ENCODE peak calls at places on chromosome 19, in five cellular contexts. One of them, this sample, is unnamed. For H3K4me1, the result is how much of the 10 kb centered on the place peaks cover.

GRCh38 chr19:48844472-48844871 is 8.2 kb upstream of the HSD17B14 start:
- DNase-seq in fibroblast of lung: peak
- DNase-seq in body of pancreas: no peak
- DNase-seq in SK-N-SH: peak
- DNase-seq in OCI-LY7: no peak
- DNase-seq in this sample: no peak

GRCh38 chr19:58038688-58039204 is 4.9 kb downstream of the ZSCAN1 start:
- DNase-seq in fibroblast of lung: no peak
- DNase-seq in body of pancreas: no peak
- DNase-seq in SK-N-SH: no peak
- DNase-seq in OCI-LY7: no peak
- DNase-seq in this sample: no peak

GRCh38 chr19:58552655-58553054 is 2.2 kb downstream of the CHMP2A start:
- DNase-seq in fibroblast of lung: no peak
- DNase-seq in body of pancreas: no peak
- DNase-seq in SK-N-SH: no peak
- DNase-seq in OCI-LY7: no peak
- DNase-seq in this sample: no peak

GRCh38 chr19:805161-805561 is 7.9 kb downstream of the PTBP1 start:
- DNase-seq in fibroblast of lung: no peak
- DNase-seq in body of pancreas: no peak
- DNase-seq in SK-N-SH: peak
- DNase-seq in OCI-LY7: no peak
- DNase-seq in this sample: no peak

GRCh38 chr19:57665261-57665806 is 3.4 kb upstream of the ZSCAN4 start:
- DNase-seq in fibroblast of lung: no peak
- DNase-seq in body of pancreas: no peak
- DNase-seq in SK-N-SH: no peak
- DNase-seq in OCI-LY7: no peak
- DNase-seq in this sample: no peak

GRCh38 chr19:6238643-6239281 is 41.0 kb downstream of the MLLT1 start:
- DNase-seq in fibroblast of lung: peak
- DNase-seq in body of pancreas: no peak
- DNase-seq in SK-N-SH: no peak
- DNase-seq in OCI-LY7: no peak
- DNase-seq in this sample: peak

GRCh38 chr19:46537136-46538097 is 41.8 kb upstream of the PNMA8B start:
- DNase-seq in fibroblast of lung: peak
- DNase-seq in body of pancreas: peak
- DNase-seq in SK-N-SH: peak
- DNase-seq in OCI-LY7: peak
- DNase-seq in this sample: no peak

GRCh38 chr19:15669440-15669839 is 3.4 kb upstream of the CYP4F12 start:
- DNase-seq in fibroblast of lung: no peak
- DNase-seq in body of pancreas: no peak
- DNase-seq in SK-N-SH: no peak
- DNase-seq in OCI-LY7: no peak
- DNase-seq in this sample: no peak

GRCh38 chr19:15180451-15181390 is 20.1 kb downstream of the NOTCH3 start:
- DNase-seq in fibroblast of lung: no peak
- DNase-seq in body of pancreas: peak
- DNase-seq in SK-N-SH: no peak
- DNase-seq in OCI-LY7: peak
- DNase-seq in this sample: no peak

GRCh38 chr19:2551864-2552185 is 75.9 kb downstream of the GADD45B start:
- DNase-seq in fibroblast of lung: no peak
- DNase-seq in body of pancreas: no peak
- DNase-seq in SK-N-SH: no peak
- DNase-seq in OCI-LY7: no peak
- DNase-seq in this sample: no peak

GRCh38 chr19:33175886-33176669 is 18.1 kb upstream of the LRP3 start:
- DNase-seq in fibroblast of lung: peak
- DNase-seq in body of pancreas: peak
- DNase-seq in SK-N-SH: peak
- DNase-seq in OCI-LY7: peak
- DNase-seq in this sample: no peak

GRCh38 chr19:49014870-49015255 is 2.0 kb downstream of the LHB start:
- DNase-seq in fibroblast of lung: no peak
- DNase-seq in body of pancreas: no peak
- DNase-seq in SK-N-SH: no peak
- DNase-seq in OCI-LY7: no peak
- DNase-seq in this sample: no peak

GRCh38 chr19:43966079-43966694 is 15.2 kb downstream of the ZNF221 start:
- DNase-seq in fibroblast of lung: peak
- DNase-seq in body of pancreas: no peak
- DNase-seq in SK-N-SH: no peak
- DNase-seq in OCI-LY7: no peak
- DNase-seq in this sample: no peak

GRCh38 chr19:44552324-44552723 is 22.8 kb upstream of the CEACAM20 start:
- DNase-seq in fibroblast of lung: peak
- DNase-seq in body of pancreas: no peak
- DNase-seq in SK-N-SH: peak
- DNase-seq in OCI-LY7: peak
- DNase-seq in this sample: no peak

GRCh38 chr19:13208131-13208963 is 58.1 kb downstream of the IER2 start:
- DNase-seq in fibroblast of lung: peak
- DNase-seq in body of pancreas: peak
- DNase-seq in SK-N-SH: no peak
- DNase-seq in OCI-LY7: peak
- DNase-seq in this sample: peak

GRCh38 chr19:2469102-2469914 is 6.6 kb upstream of the GADD45B start:
- DNase-seq in fibroblast of lung: peak
- DNase-seq in body of pancreas: no peak
- DNase-seq in SK-N-SH: no peak
- DNase-seq in OCI-LY7: no peak
- DNase-seq in this sample: no peak

GRCh38 chr19:40191836-40192646 is 815 bp downstream of the MAP3K10 start:
- DNase-seq in fibroblast of lung: peak
- DNase-seq in body of pancreas: peak
- DNase-seq in SK-N-SH: peak
- DNase-seq in OCI-LY7: peak
- DNase-seq in this sample: no peak

GRCh38 chr19:5700455-5701092 is 10.5 kb downstream of the RPL36 start:
- DNase-seq in fibroblast of lung: no peak
- DNase-seq in body of pancreas: no peak
- DNase-seq in SK-N-SH: no peak
- DNase-seq in OCI-LY7: no peak
- DNase-seq in this sample: no peak

GRCh38 chr19:46069841-46070341 is 29.1 kb upstream of the IGFL4 start:
- DNase-seq in fibroblast of lung: peak
- DNase-seq in body of pancreas: no peak
- DNase-seq in SK-N-SH: no peak
- DNase-seq in OCI-LY7: no peak
- DNase-seq in this sample: no peak

GRCh38 chr19:4369888-4370260 is 26.5 kb downstream of the MPND start:
- DNase-seq in fibroblast of lung: no peak
- DNase-seq in body of pancreas: no peak
- DNase-seq in SK-N-SH: no peak
- DNase-seq in OCI-LY7: peak
- DNase-seq in this sample: no peak
- H3K4me1 ChIP-seq in fibroblast of lung: under half
- H3K4me1 ChIP-seq in body of pancreas: half or more
- H3K4me1 ChIP-seq in SK-N-SH: under half
- H3K4me1 ChIP-seq in OCI-LY7: under half
- H3K4me1 ChIP-seq in this sample: half or more

DNA sequence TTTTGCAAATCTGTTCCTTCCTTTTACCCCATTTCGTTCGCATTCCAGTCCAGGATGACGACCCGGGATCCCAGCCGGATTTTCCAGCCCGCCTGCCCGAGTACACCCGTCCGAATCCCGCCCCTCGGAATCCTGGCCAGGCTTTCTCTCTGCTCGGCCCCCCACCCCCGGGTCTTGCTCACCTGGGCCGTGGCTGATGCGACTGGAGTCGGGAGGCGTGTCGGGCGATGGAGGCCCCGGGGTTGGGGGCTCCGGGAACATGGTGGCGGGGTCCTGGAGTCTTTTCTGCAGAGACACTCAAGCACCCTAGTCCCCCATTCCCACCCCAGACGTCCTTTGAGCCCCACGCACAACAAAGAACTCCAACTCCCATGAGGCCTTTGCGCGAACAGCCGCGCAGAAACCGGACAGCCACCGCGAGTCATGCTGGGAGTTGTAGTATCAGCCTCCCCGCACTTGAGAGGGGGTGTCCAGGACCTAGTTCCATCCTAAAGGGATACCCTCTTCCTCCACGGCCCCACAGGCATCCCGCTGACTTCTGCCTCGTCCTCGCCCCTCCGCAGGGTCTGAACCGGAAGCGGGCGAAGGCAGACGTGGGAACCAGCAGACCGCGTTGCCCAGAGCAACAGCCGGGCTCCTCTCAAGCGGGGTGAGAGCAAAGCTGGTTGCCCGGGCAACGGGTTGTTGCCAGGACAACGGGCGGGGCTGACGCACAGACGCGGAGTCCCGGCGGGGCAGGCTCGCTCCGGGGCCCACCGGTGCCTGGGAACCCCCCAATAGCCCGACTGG is 1.1 kb downstream of the SYT5 start:
- DNase-seq in fibroblast of lung: peak
- DNase-seq in body of pancreas: peak
- DNase-seq in SK-N-SH: peak
- DNase-seq in OCI-LY7: peak
- DNase-seq in this sample: no peak
- H3K4me3 ChIP-seq in fibroblast of lung: no peak
- H3K4me3 ChIP-seq in body of pancreas: no peak
- H3K4me3 ChIP-seq in SK-N-SH: peak
- H3K4me3 ChIP-seq in OCI-LY7: peak
- H3K4me3 ChIP-seq in this sample: peak

GRCh38 chr19:19524053-19524452 is 4.7 kb upstream of the YJEFN3 start:
- DNase-seq in fibroblast of lung: no peak
- DNase-seq in body of pancreas: no peak
- DNase-seq in SK-N-SH: no peak
- DNase-seq in OCI-LY7: peak
- DNase-seq in this sample: no peak
- TF ChIP-seq CTCF in fibroblast of lung: no peak
- TF ChIP-seq CTCF in body of pancreas: no peak
- TF ChIP-seq CTCF in SK-N-SH: no peak
- TF ChIP-seq CTCF in OCI-LY7: peak
- TF ChIP-seq CTCF in this sample: no peak

GRCh38 chr19:18021121-18021755 is 13.3 kb downstream of the ARRDC2 start:
- DNase-seq in fibroblast of lung: peak
- DNase-seq in body of pancreas: peak
- DNase-seq in SK-N-SH: no peak
- DNase-seq in OCI-LY7: no peak
- DNase-seq in this sample: peak
- H3K4me1 ChIP-seq in fibroblast of lung: under half
- H3K4me1 ChIP-seq in body of pancreas: under half
- H3K4me1 ChIP-seq in SK-N-SH: under half
- H3K4me1 ChIP-seq in OCI-LY7: under half
- H3K4me1 ChIP-seq in this sample: half or more

GRCh38 chr19:35931161-35931873 is 4.9 kb upstream of the LRFN3 start:
- DNase-seq in fibroblast of lung: peak
- DNase-seq in body of pancreas: peak
- DNase-seq in SK-N-SH: peak
- DNase-seq in OCI-LY7: peak
- DNase-seq in this sample: peak
- H3K4me3 ChIP-seq in fibroblast of lung: no peak
- H3K4me3 ChIP-seq in body of pancreas: no peak
- H3K4me3 ChIP-seq in SK-N-SH: peak
- H3K4me3 ChIP-seq in OCI-LY7: peak
- H3K4me3 ChIP-seq in this sample: peak

DNA sequence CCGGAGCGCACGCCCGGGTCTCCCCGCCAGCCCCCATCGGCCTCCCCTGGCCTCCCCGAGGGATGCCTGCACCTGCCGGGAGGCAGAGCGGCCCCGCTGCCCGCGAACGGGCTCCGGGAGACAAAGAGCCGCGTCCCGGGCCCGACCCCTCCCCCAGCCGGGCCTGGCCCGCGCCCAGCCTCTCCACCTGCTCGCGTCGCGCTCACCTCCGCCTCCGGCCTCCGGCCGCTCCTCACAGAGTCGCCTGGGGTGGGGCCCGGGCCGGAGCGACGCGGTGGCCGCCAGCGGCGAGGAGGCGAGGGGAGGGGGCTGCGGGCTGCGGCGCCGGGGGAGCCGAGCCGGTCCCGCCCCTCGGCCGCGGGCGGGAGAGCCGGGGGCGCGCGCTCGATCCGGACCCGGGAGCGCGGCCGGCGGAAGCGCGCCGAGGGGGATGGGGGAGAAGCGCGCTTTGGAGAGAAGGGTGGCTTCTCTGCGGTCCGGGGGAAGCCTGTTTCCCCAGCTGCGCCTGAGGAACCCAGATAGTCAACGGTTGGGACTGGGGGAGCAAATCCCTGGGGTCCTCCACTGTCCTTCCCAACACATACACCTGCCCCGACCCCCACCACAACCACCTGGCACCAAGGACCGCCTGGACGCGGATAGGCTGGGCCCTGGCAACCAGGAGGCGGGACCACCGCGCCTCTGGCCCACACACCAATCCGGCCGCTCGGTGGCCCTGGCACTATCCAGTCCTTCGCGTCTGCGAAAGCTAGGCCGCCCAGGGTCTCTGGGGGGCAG is at the start of gene PRR36:
- DNase-seq in fibroblast of lung: no peak
- DNase-seq in body of pancreas: peak
- DNase-seq in SK-N-SH: peak
- DNase-seq in OCI-LY7: no peak
- DNase-seq in this sample: no peak
- TF ChIP-seq CTCF in fibroblast of lung: no peak
- TF ChIP-seq CTCF in body of pancreas: no peak
- TF ChIP-seq CTCF in SK-N-SH: no peak
- TF ChIP-seq CTCF in OCI-LY7: no peak
- TF ChIP-seq CTCF in this sample: no peak

GRCh38 chr19:39001016-39001415 is 25.5 kb upstream of the FBXO17 start:
- DNase-seq in fibroblast of lung: peak
- DNase-seq in body of pancreas: no peak
- DNase-seq in SK-N-SH: no peak
- DNase-seq in OCI-LY7: no peak
- DNase-seq in this sample: no peak
- H3K4me1 ChIP-seq in fibroblast of lung: under half
- H3K4me1 ChIP-seq in body of pancreas: under half
- H3K4me1 ChIP-seq in SK-N-SH: under half
- H3K4me1 ChIP-seq in OCI-LY7: under half
- H3K4me1 ChIP-seq in this sample: under half

DNA sequence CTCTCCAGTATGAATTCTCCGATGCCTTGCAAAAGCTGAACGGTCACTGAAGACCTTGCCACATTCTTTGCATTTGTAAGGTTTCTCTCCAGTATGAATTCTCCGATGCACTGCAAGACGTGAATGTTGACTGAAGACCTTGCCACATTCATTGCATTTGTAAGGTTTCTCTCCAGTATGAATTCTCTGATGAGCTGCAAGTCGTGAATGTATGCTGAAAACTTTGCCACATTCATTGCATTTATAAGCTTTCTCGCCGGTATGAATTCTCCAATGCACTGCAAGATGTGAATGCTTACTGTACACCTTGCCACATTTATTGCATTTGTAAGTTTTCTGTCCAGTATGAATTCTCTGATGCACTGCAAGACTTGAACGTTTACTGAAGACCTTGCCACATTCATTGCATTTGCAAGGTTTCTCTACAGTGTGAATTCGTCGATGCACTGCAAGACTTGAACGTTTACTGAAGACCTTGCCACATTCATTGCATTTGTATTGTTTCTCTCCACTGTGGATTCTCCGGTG is 20.0 kb upstream of the ZNF841 start:
- DNase-seq in fibroblast of lung: no peak
- DNase-seq in body of pancreas: no peak
- DNase-seq in SK-N-SH: no peak
- DNase-seq in OCI-LY7: no peak
- DNase-seq in this sample: no peak
- H3K4me3 ChIP-seq in fibroblast of lung: no peak
- H3K4me3 ChIP-seq in body of pancreas: no peak
- H3K4me3 ChIP-seq in SK-N-SH: peak
- H3K4me3 ChIP-seq in OCI-LY7: no peak
- H3K4me3 ChIP-seq in this sample: peak

This sample was measured in gastrocnemius medialis.